ENCODE peak calls at places on chromosomes 2 and 18, in four cellular contexts. P, J, H and S are unnamed samples.

GRCh38 chr2:179049203-179049545 is 763 bp downstream of the CCDC141 start:
- DNase-seq in P (no peak), J (no peak), H (peak; percentile 5), S (no peak)

GRCh38 chr2:100399714-100400113 is 17.8 kb downstream of the CHST10 start:
- DNase-seq in H (no peak), J (no peak), P (no peak), S (no peak)

GRCh38 chr2:392921-393270 is 105.0 kb upstream of the ALKAL2 start:
- DNase-seq in H (no peak), J (no peak), P (no peak), S (no peak)

GRCh38 chr2:62461707-62462106 is 44.3 kb downstream of the TMEM17 start:
- DNase-seq in H (no peak), P (peak; percentile 76), J (no peak), S (no peak)

GRCh38 chr2:176138526-176139169 is 9.1 kb downstream of the HOXD8 start:
- DNase-seq in P (no peak), J (no peak), H (no peak), S (no peak)

GRCh38 chr2:146602856-146603255 is 1242.0 kb upstream of the ACVR2A start:
- DNase-seq in P (peak; percentile 3), H (no peak), J (no peak), S (no peak)

GRCh38 chr18:38752430-38752829 is 1186.8 kb upstream of the CELF4 start:
- DNase-seq in H (no peak), J (no peak), P (no peak), S (no peak)

GRCh38 chr2:218010116-218010837 is 7.5 kb upstream of the TNS1 start:
- DNase-seq in P (no peak), H (peak; percentile 49), J (peak; percentile 51), S (peak; percentile 11)

GRCh38 chr2:10286216-10287037 is 16.3 kb upstream of the HPCAL1 start:
- DNase-seq in J (no peak), H (no peak), P (no peak), S (no peak)

GRCh38 chr2:128374711-128375413 is 56.2 kb upstream of the HS6ST1 start:
- DNase-seq in J (no peak), H (no peak), P (no peak), S (no peak)

GRCh38 chr2:196696423-196697073 is 57.0 kb downstream of the CCDC150 start:
- DNase-seq in H (no peak), P (peak; percentile 90), J (no peak), S (no peak)

GRCh38 chr2:215447056-215447455 is 11.2 kb upstream of the FN1 start:
- DNase-seq in J (no peak), H (no peak), P (no peak), S (no peak)

GRCh38 chr2:63983986-63984605 is 35.1 kb downstream of the VPS54 start:
- DNase-seq in J (no peak), H (no peak), P (no peak), S (no peak)

GRCh38 chr2:71930073-71930681 is 217.5 kb downstream of the CYP26B1 start:
- DNase-seq in J (no peak), P (no peak), H (no peak), S (no peak)

GRCh38 chr2:151071382-151071781 is 190.3 kb downstream of the RBM43 start:
- DNase-seq in H (no peak), P (peak; percentile 78), J (no peak), S (no peak)

GRCh38 chr2:11976090-11976489 is 229.7 kb downstream of the LPIN1 start:
- DNase-seq in H (no peak), J (no peak), P (no peak), S (no peak)

GRCh38 chr2:112003585-112003984 is 51.5 kb upstream of the TMEM87B start:
- DNase-seq in P (no peak), H (no peak), J (no peak), S (no peak)

GRCh38 chr2:236749346-236749745 is 179.7 kb downstream of the ACKR3 start:
- DNase-seq in P (peak; percentile 39), J (no peak), H (no peak), S (no peak)

GRCh38 chr2:33411765-33412164 is 64.7 kb upstream of the RASGRP3 start:
- DNase-seq in H (no peak), P (peak; percentile 37), J (no peak), S (no peak)

GRCh38 chr2:51918113-51918512 is 886.2 kb upstream of the NRXN1 start:
- DNase-seq in H (no peak), P (peak; percentile 49), J (no peak), S (no peak)

GRCh38 chr18:22412502-22412901 is 5.2 kb downstream of the CTAGE1 start:
- DNase-seq in H (no peak), J (no peak), P (peak; percentile 90), S (no peak)

GRCh38 chr2:203122317-203122998 is 107.8 kb downstream of the NBEAL1 start:
- DNase-seq in J (no peak), H (no peak), P (peak; percentile 7), S (no peak)